ENCODE peak calls at places on chromosomes 2 and 18, in six cellular contexts. E, H, G, K, A and Y are unnamed samples. For H3K27me3 and H3K9me3, the result is how much of the 10 kb centered on the place peaks cover.

GRCh38 chr18:55988537-55988936 is 400.5 kb upstream of the TCF4 start:
- DNase-seq in G (no peak), K (no peak), H (no peak), A (no peak), E (no peak), Y (no peak)

GRCh38 chr2:25159947-25160346 is 8.4 kb downstream of the POMC start:
- DNase-seq in G (no peak), K (no peak), E (no peak), A (no peak), H (no peak), Y (no peak)

GRCh38 chr2:133885847-133886246 is 317.6 kb upstream of the NCKAP5 start:
- DNase-seq in G (no peak), A (no peak), E (no peak), K (no peak), H (no peak), Y (no peak)

GRCh38 chr2:100780203-100781008 is 39.5 kb upstream of the NPAS2 start:
- DNase-seq in A (no peak), H (no peak), G (no peak), K (no peak), E (no peak), Y (no peak)

GRCh38 chr2:26609133-26609532 is 32.0 kb downstream of the CIB4 start:
- DNase-seq in K (no peak), E (no peak), G (no peak), A (no peak), H (no peak), Y (no peak)

GRCh38 chr2:229922449-229923386 is at the start of gene FBXO36:
- DNase-seq in E (peak), G (peak), H (no peak), A (peak), K (peak), Y (peak)

GRCh38 chr2:153057743-153058142 is 339.3 kb downstream of the ARL6IP6 start:
- DNase-seq in K (no peak), H (no peak), E (no peak), A (no peak), G (no peak), Y (no peak)

GRCh38 chr2:66440011-66440542 is 5.2 kb downstream of the MEIS1 start:
- DNase-seq in H (peak), E (no peak), G (no peak), K (no peak), A (no peak), Y (peak)

GRCh38 chr2:232892843-232893242 is 22.8 kb downstream of the SNORC start:
- DNase-seq in K (no peak), H (peak), A (peak), G (no peak), E (no peak), Y (no peak)

GRCh38 chr18:37242091-37242490 is 323.5 kb downstream of the CELF4 start:
- DNase-seq in K (no peak), E (no peak), H (no peak), G (no peak), A (peak), Y (no peak)

GRCh38 chr2:28300489-28300888 is 92.2 kb upstream of the FOSL2 start:
- DNase-seq in E (no peak), H (no peak), G (no peak), A (no peak), K (no peak), Y (no peak)

GRCh38 chr2:64831134-64831976 is 157.8 kb upstream of the SLC1A4 start:
- DNase-seq in H (peak), G (peak), K (peak), A (peak), E (peak), Y (peak)

GRCh38 chr2:70887550-70888229 is 48.0 kb upstream of the ATP6V1B1 start:
- DNase-seq in G (no peak), E (no peak), H (no peak), K (peak), A (no peak), Y (peak)

GRCh38 chr2:105287692-105288091 is 41.8 kb downstream of the TGFBRAP1 start:
- DNase-seq in A (no peak), K (no peak), E (peak), G (no peak), H (no peak), Y (peak)

GRCh38 chr2:172102159-172102857 is 392 bp downstream of the DLX2 start:
- DNase-seq in E (no peak), H (peak), A (peak), K (no peak), G (no peak), Y (peak)

GRCh38 chr2:55965966-55966365 is 42.4 kb upstream of the EFEMP1 start:
- DNase-seq in K (peak), G (no peak), H (no peak), E (no peak), A (no peak), Y (no peak)

GRCh38 chr2:8133331-8133730 is 548.5 kb upstream of the ID2 start:
- DNase-seq in K (no peak), H (no peak), G (no peak), E (no peak), A (no peak), Y (no peak)

GRCh38 chr2:64654063-64654811 is 524 bp upstream of the SERTAD2 start:
- DNase-seq in E (no peak), H (peak), A (no peak), K (peak), G (peak), Y (peak)

GRCh38 chr2:51212374-51212773 is 180.4 kb upstream of the NRXN1 start:
- DNase-seq in H (no peak), K (no peak), G (no peak), A (no peak), E (no peak), Y (no peak)

GRCh38 chr2:224210495-224211472 is 171.7 kb upstream of the SERPINE2 start:
- DNase-seq in G (no peak), A (no peak), H (no peak), E (no peak), K (no peak), Y (no peak)

GRCh38 chr2:10030311-10030736 is 13.0 kb upstream of the KLF11 start:
- DNase-seq in A (no peak), G (no peak), H (no peak), E (no peak), K (no peak), Y (no peak)

GRCh38 chr2:191041418-191042161 is 27.6 kb upstream of the STAT1 start:
- DNase-seq in A (peak), E (no peak), G (no peak), K (peak), H (no peak), Y (no peak)

GRCh38 chr2:201470821-201471731 is 19.5 kb downstream of the STRADB start:
- DNase-seq in G (no peak), E (no peak), A (no peak), H (no peak), K (peak), Y (no peak)

GRCh38 chr2:33420726-33421125 is 55.7 kb upstream of the RASGRP3 start:
- DNase-seq in E (no peak), G (no peak), A (no peak), K (no peak), H (no peak), Y (no peak)

GRCh38 chr2:161857936-161858335 is 216.1 kb downstream of the DPP4 start:
- DNase-seq in H (no peak), G (no peak), E (no peak), A (no peak), K (no peak), Y (no peak)

GRCh38 chr2:228545041-228545440 is 363.6 kb upstream of the SPHKAP start:
- DNase-seq in A (no peak), K (no peak), H (no peak), G (no peak), E (no peak), Y (no peak)

GRCh38 chr2:25279091-25279651 is 62.6 kb downstream of the DNMT3A start:
- DNase-seq in A (no peak), K (peak), E (no peak), G (no peak), H (peak), Y (no peak)

GRCh38 chr2:187541086-187542085 is 12.8 kb downstream of the TFPI start:
- DNase-seq in A (no peak), G (no peak), H (no peak), K (no peak), E (no peak), Y (no peak)

GRCh38 chr2:190469770-190470169 is 61.6 kb downstream of the MFSD6 start:
- DNase-seq in E (no peak), G (no peak), H (peak), A (no peak), K (peak), Y (no peak)

GRCh38 chr2:220272656-220273055 is 645.2 kb downstream of the SLC4A3 start:
- DNase-seq in H (no peak), G (no peak), A (no peak), E (no peak), K (no peak), Y (no peak)

GRCh38 chr2:2775018-2775417 is 443.9 kb upstream of the MYT1L start:
- DNase-seq in G (no peak), E (no peak), A (no peak), H (no peak), K (peak), Y (no peak)

GRCh38 chr2:172288603-172289002 is 138.8 kb upstream of the ITGA6 start:
- DNase-seq in E (no peak), A (no peak), K (no peak), G (no peak), H (no peak), Y (no peak)

GRCh38 chr2:197813093-197813787 is 8.8 kb downstream of the PLCL1 start:
- DNase-seq in A (no peak), H (no peak), E (no peak), G (no peak), K (no peak), Y (peak)

GRCh38 chr2:174013310-174013751 is 48.2 kb upstream of the SP3 start:
- DNase-seq in K (peak), G (no peak), A (no peak), H (peak), E (no peak), Y (no peak)

GRCh38 chr2:234171666-234172065 is 121.2 kb downstream of the SPP2 start:
- DNase-seq in A (no peak), G (no peak), H (no peak), K (no peak), E (no peak), Y (no peak)

GRCh38 chr18:3305933-3306332 is 44.0 kb downstream of the MYL12B start:
- DNase-seq in A (no peak), K (peak), H (no peak), E (no peak), G (no peak), Y (no peak)

GRCh38 chr2:131148426-131148825 is 43.3 kb downstream of the PLEKHB2 start:
- DNase-seq in G (no peak), K (no peak), H (no peak), E (no peak), A (no peak), Y (no peak)

GRCh38 chr2:69989422-69990128 is 28.1 kb upstream of the ASPRV1 start:
- DNase-seq in E (no peak), H (peak), A (peak), K (no peak), G (no peak), Y (no peak)

GRCh38 chr2:99662761-99663341 is 173.0 kb upstream of the REV1 start:
- DNase-seq in H (no peak), A (no peak), E (no peak), K (peak), G (no peak), Y (peak)

DNA sequence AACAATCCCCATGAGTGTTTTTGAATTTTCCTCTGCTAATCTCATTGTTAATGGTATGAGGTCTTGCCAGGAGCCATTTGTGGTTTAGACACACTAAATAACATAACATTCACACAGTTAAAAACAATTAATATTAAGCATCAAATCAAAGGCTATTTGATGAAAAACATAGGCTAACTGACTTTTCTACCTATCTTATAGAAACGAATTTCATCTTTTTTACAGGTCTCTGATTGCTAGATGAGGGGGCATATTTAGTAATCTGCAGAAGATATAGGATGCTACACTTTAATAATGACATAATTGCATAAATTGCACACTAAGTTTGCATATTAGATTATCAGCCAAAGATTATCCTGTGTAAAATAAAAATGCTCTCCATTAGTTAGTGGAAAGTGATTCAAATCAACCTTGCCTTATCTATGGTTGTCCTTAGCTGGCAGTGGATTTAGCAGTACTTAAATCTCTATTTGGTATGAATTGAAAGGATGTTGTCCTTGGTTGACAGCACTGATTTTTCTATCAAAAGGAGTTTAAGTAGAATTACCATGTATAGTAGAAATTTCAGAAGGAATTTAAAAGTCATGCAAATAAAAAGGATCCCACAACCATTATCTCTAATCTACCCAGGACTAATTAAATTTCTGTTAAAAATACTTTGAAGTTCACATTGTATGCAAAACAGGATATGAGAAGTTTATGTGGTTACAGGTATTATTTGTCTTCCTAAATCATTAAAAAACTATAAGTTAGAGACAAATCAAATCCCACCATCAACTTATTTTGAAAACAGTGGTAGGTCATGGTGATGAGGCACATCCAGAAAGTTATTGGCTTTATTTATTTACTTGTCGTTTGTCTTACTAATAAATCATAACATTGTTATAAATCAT is 50.6 kb upstream of the SPAG16 start:
- DNase-seq in E (no peak), H (no peak), G (no peak), K (no peak), A (no peak), Y (no peak)
- H3K4me3 ChIP-seq in E (no peak), H (no peak), G (no peak), K (no peak), A (no peak), Y (no peak)

GRCh38 chr2:109103286-109103685 is 25.7 kb upstream of the SH3RF3 start:
- DNase-seq in A (no peak), E (no peak), G (no peak), H (no peak), K (no peak), Y (no peak)
- H3K27me3 ChIP-seq in A (under half), E (under half), G (under half), H (under half), K (under half), Y (under half)

DNA sequence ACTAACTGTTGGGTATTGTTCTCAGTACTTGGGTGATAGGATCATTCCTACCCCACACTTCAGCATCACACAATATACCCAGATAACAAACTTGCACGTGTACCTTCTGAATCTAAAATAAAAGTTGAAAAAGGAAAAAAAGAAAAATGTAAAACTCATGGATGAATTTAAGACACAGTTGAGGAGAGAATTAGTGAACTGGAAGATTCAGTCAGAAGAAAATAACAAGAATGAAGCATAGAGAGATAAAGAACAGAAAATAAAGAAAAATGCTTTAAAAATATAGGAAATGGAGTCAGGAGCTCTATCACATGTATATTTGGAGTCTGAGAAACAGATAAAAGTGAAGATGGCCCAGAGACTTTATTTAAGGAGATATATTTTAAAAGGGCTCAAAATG is 90.4 kb upstream of the SALL3 start:
- DNase-seq in E (no peak), A (no peak), K (no peak), G (no peak), H (no peak), Y (no peak)
- H3K9me3 ChIP-seq in E (under half), A (under half), K (under half), G (under half), H (under half), Y (under half)

DNA sequence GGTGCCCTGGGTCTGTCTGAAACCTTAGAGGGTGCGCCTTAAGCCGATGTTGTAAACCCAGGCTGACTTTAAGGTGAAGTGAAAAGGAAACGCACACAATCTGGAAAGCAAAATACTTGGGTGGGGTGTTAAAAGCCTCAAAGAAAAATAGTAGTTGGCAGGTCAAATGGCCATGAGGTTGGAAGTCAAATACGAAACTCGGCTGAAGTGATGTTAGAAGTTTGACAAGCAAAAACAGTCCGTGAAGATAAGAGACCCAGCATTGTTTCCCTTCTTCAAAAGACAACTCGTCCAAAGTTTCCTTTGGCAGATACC is 1.4 kb upstream of the CDC42EP3 start:
- DNase-seq in E (no peak), G (no peak), H (no peak), K (no peak), A (no peak), Y (no peak)
- H3K4me3 ChIP-seq in E (peak), G (peak), H (peak), K (no peak), A (peak), Y (peak)

DNA sequence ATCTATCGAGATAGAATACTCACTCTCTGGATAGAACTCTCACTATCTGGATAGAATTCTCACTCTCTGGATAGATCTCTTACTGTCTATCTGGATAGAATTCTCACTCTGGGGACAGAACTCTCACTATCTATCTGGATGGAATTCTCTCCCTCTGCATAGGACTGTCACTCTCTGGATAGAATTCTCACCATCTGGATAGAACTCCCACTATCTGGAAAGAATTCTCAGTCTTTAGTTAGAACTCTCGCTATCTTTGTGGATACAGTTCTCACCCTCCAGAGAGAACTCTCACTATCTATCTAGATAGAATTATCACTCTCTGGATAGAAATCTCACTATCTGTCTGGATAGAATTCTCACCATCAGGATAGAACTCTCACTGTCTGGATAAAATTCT is 16.5 kb downstream of the ABCG8 start:
- DNase-seq in A (no peak), G (no peak), K (no peak), E (no peak), H (no peak), Y (no peak)
- H3K27me3 ChIP-seq in A (under half), G (under half), K (under half), E (under half), H (half or more), Y (half or more)

DNA sequence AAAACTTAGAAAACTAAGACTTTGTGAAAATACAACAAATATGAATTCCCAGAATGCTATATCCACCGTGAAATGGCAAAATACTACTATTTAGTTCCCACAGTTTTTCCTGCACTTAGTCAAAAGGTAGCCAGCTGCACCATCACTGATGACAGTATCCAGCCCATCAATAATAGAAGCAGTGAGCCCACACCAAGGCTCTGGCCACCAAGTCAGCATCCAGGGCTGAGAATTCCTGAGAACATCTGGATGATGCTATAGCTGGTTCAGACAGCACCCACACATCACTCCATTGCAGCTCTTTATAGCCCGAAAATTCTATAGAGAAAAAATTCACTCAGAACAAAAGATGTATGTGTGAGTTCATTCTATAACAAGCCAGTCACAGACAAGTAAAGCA is 159.1 kb upstream of the SPATS2L start:
- DNase-seq in H (no peak), G (no peak), K (no peak), A (no peak), E (no peak), Y (no peak)
- H3K9me3 ChIP-seq in H (under half), G (under half), K (under half), A (under half), E (under half), Y (under half)